ENCODE peak calls at places on chromosomes 7 and 10, in four cellular contexts. A, N, G and B are unnamed samples.

GRCh38 chr10:102815790-102816549 is 21.2 kb downstream of the CYP17A1 start:
- DNase-seq in G (no peak), A (peak; percentile 96), N (peak; percentile 95), B (no peak)

GRCh38 chr10:78892383-78893191 is 176.2 kb upstream of the ZMIZ1 start:
- DNase-seq in G (no peak), N (peak; percentile 5), A (no peak), B (no peak)

GRCh38 chr7:117825132-117825531 is 48.1 kb downstream of the CTTNBP2 start:
- DNase-seq in A (peak; percentile 90), G (no peak), N (peak; percentile 83), B (no peak)

GRCh38 chr7:69654381-69654780 is 56.1 kb downstream of the AUTS2 start:
- DNase-seq in N (no peak), A (no peak), G (no peak), B (no peak)

GRCh38 chr7:44163591-44163990 is 22.5 kb upstream of the MYL7 start:
- DNase-seq in A (peak; percentile 94), N (peak; percentile 88), G (peak; percentile 22), B (no peak)

GRCh38 chr10:110632591-110633215 is 11.4 kb upstream of the RBM20 start:
- DNase-seq in A (no peak), N (no peak), G (no peak), B (no peak)

GRCh38 chr7:123727071-123727837 is 21.5 kb downstream of the WASL start:
- DNase-seq in A (peak; percentile 90), G (no peak), N (peak; percentile 89), B (no peak)

GRCh38 chr10:69854685-69855345 is 53.1 kb downstream of the COL13A1 start:
- DNase-seq in N (no peak), A (no peak), G (no peak), B (no peak)

GRCh38 chr10:103812004-103812403 is 43.4 kb downstream of the SH3PXD2A start:
- DNase-seq in A (no peak), N (no peak), G (no peak), B (no peak)

GRCh38 chr10:101694674-101695403 is at the start of gene FBXW4:
- DNase-seq in G (peak; percentile 61), N (peak; percentile 45), A (peak; percentile 18), B (peak; percentile 32)

GRCh38 chr10:34584164-34584563 is 230.9 kb downstream of the PARD3 start:
- DNase-seq in N (peak; percentile 73), G (no peak), A (peak; percentile 95), B (no peak)

GRCh38 chr10:60282771-60283353 is 106.8 kb downstream of the ANK3 start:
- DNase-seq in A (peak; percentile 56), N (peak; percentile 54), G (no peak), B (no peak)

GRCh38 chr10:63761243-63761642 is 240.0 kb downstream of the REEP3 start:
- DNase-seq in G (no peak), A (no peak), N (no peak), B (no peak)

DNA sequence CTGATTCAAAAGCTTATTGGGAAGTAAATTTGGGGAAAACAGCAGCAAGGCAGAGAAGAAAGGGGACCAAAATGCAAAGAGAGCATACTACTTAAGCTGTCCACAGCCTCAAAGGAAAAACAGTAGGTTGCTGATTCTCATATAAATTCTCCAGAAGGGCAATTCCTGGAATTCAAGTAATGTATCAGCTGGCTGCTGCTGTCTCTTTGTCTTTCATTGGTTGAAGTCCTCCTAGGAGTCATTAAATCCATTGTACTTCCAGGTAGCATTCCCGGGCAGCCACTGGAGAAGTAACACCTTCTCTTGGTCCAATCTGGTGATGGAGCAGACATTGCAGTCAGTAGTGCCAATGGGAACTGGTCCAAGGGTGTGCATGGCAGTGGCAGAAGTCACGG is 22.7 kb downstream of the BET1 start:
- DNase-seq in G (peak; percentile 39), N (no peak), A (no peak), B (no peak)
- H2BK5ac ChIP-seq in G (no peak overlapping the region), N (no peak overlapping the region), A (no peak overlapping the region), B (no peak overlapping the region)

GRCh38 chr7:105666324-105666723 is 85.0 kb upstream of the EFCAB10 start:
- DNase-seq in A (no peak), G (no peak), N (no peak), B (no peak)
- H2BK5ac ChIP-seq in A (no peak overlapping the region), G (no peak overlapping the region), N (no peak overlapping the region), B (no peak overlapping the region)

GRCh38 chr10:27716521-27716920 is 29.1 kb downstream of the MKX start:
- DNase-seq in G (no peak), N (no peak), A (peak; percentile 37), B (no peak)

GRCh38 chr10:27717191-27717590 is 28.4 kb downstream of the MKX start:
- DNase-seq in A (no peak), G (no peak), N (no peak), B (no peak)

GRCh38 chr10:27715505-27715904 is 30.1 kb downstream of the MKX start:
- DNase-seq in A (no peak), G (no peak), N (no peak), B (no peak)

GRCh38 chr10:27714349-27714748 is 31.3 kb downstream of the MKX start:
- DNase-seq in A (no peak), G (no peak), N (no peak), B (no peak)

DNA sequence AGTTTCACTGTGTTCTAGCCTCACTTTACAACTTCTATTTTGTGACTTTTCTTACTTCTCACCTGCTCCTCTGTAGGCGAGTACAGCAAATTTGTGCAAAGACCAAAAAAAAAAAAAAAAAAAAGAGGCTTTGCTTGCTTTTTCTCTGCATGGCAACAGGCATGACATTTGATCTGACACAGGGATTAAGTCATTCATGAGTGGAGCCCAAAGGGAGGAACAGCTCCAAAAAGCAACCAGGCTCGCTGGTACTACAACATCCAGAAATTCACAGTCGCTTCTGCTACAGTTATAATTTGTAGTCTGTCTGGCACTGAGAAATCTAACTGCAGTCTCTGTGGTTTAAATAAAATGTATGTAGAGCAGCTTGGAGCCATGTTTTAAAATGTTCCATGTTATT is 31.7 kb downstream of the MKX start:
- DNase-seq in G (no peak), A (no peak), N (no peak), B (no peak)
- H2BK5ac ChIP-seq in G (no peak overlapping the region), A (no peak overlapping the region), N (no peak overlapping the region), B (no peak overlapping the region)

GRCh38 chr7:31495653-31496052 is 18.2 kb upstream of the ITPRID1 start:
- DNase-seq in G (no peak), A (no peak), N (no peak), B (no peak)

GRCh38 chr7:31493714-31494181 is 20.1 kb upstream of the ITPRID1 start:
- DNase-seq in N (no peak), A (no peak), G (peak; percentile 61), B (no peak)

GRCh38 chr7:31497501-31497900 is 16.4 kb upstream of the ITPRID1 start:
- DNase-seq in G (no peak), N (no peak), A (no peak), B (no peak)

GRCh38 chr7:31492086-31492485 is 21.8 kb upstream of the ITPRID1 start:
- DNase-seq in A (no peak), N (no peak), G (no peak), B (no peak)

GRCh38 chr7:31494421-31494820 is 19.5 kb upstream of the ITPRID1 start:
- DNase-seq in G (no peak), N (no peak), A (no peak), B (no peak)
- H2BK5ac ChIP-seq in G (no peak overlapping the region), N (no peak overlapping the region), A (no peak overlapping the region), B (no peak overlapping the region)